ENCODE peak calls at places on chromosomes 4 and X, in nine cellular contexts. N is fibroblast of lung; V is endothelial cell of umbilical vein; H is GM23338; M is brain microvascular endothelial cell; S is ascending aorta; J is CD8-positive, alpha-beta memory T cell; Q is WERI-Rb-1; L is tibial nerve. X is an unnamed sample.

GRCh38 chrX:17591741-17592110 is 145.6 kb upstream of the SCML1 start:
- DNase-seq in S (no peak), V (peak; percentile 89), Q (no peak), M (peak; percentile 67), H (no peak), J (no peak), N (peak; percentile 85), L (no peak), X (no peak)

GRCh38 chr4:156945532-156945931 is 26.1 kb downstream of the PDGFC start:
- DNase-seq in N (peak; percentile 65), M (no peak), J (no peak), S (no peak), H (no peak), L (no peak), Q (no peak), V (peak; percentile 50), X (no peak)

GRCh38 chr4:150402968-150403367 is 179.0 kb upstream of the MAB21L2 start:
- DNase-seq in V (peak; percentile 39), H (peak; percentile 18), Q (no peak), M (no peak), L (no peak), N (peak; percentile 31), J (no peak), S (no peak), X (no peak)

GRCh38 chrX:115892787-115893671 is 277.5 kb upstream of the AGTR2 start:
- DNase-seq in J (peak; percentile 38), Q (peak; percentile 90), S (no peak), H (peak; percentile 38), V (no peak), M (peak; percentile 28), N (peak; percentile 48), L (no peak), X (peak; percentile 92)

GRCh38 chrX:3713937-3714434 is 537 bp upstream of the PRKX start:
- DNase-seq in M (no peak), V (no peak), N (no peak), J (no peak), L (no peak), Q (no peak), H (peak; percentile 41), S (no peak), X (no peak)

GRCh38 chr4:3248811-3249661 is at the start of gene MSANTD1:
- DNase-seq in H (peak; percentile 71), N (peak; percentile 27), L (no peak), S (no peak), Q (no peak), M (peak; percentile 35), V (no peak), J (no peak), X (no peak)

GRCh38 chr4:159142254-159142653 is 39.4 kb downstream of the RAPGEF2 start:
- DNase-seq in L (no peak), S (no peak), Q (no peak), H (no peak), M (peak; percentile 37), N (peak; percentile 58), J (no peak), V (no peak), X (no peak)

GRCh38 chr4:153781717-153782416 is 7.0 kb downstream of the SFRP2 start:
- DNase-seq in Q (no peak), N (peak; percentile 44), V (no peak), J (no peak), M (no peak), L (no peak), H (peak; percentile 55), S (no peak), X (no peak)

GRCh38 chr4:102871772-102872171 is 3.0 kb downstream of the CISD2 start:
- DNase-seq in H (no peak), Q (no peak), M (no peak), S (no peak), N (no peak), V (no peak), J (no peak), L (no peak), X (no peak)

GRCh38 chr4:3315566-3315965 is 22.7 kb downstream of the RGS12 start:
- DNase-seq in Q (no peak), M (no peak), S (no peak), J (no peak), L (no peak), V (no peak), H (no peak), N (no peak), X (no peak)

GRCh38 chr4:62791386-62791785 is 1591.3 kb downstream of the ADGRL3 start:
- DNase-seq in J (no peak), H (no peak), Q (no peak), M (no peak), S (no peak), N (no peak), L (no peak), V (no peak), X (no peak)

GRCh38 chr4:36757623-36758311 is 476.4 kb downstream of the DTHD1 start:
- DNase-seq in H (peak; percentile 35), V (no peak), J (no peak), M (no peak), L (no peak), N (no peak), Q (no peak), S (no peak), X (no peak)

GRCh38 chrX:50903387-50904027 is 7.0 kb upstream of the BMP15 start:
- DNase-seq in S (no peak), H (peak; percentile 72), N (peak; percentile 30), M (peak; percentile 23), Q (peak; percentile 10), L (no peak), V (peak; percentile 53), J (no peak), X (peak; percentile 16)

GRCh38 chr4:138977525-138977924 is 38.1 kb upstream of the NOCT start:
- DNase-seq in J (no peak), M (no peak), L (no peak), Q (no peak), H (peak; percentile 47), V (peak; percentile 23), S (no peak), N (no peak), X (no peak)

GRCh38 chr4:120007171-120007894 is 59.3 kb downstream of the MAD2L1 start:
- DNase-seq in H (no peak), M (peak; percentile 94), Q (no peak), N (peak; percentile 78), J (no peak), V (no peak), S (no peak), L (no peak), X (no peak)

GRCh38 chrX:50448565-50448964 is 22.1 kb downstream of the DGKK start:
- DNase-seq in M (no peak), H (peak; percentile 41), Q (no peak), S (no peak), L (no peak), V (no peak), J (no peak), N (no peak), X (no peak)

GRCh38 chr4:85358831-85359230 is 116.1 kb upstream of the ARHGAP24 start:
- DNase-seq in Q (no peak), S (no peak), J (no peak), M (no peak), N (no peak), H (no peak), V (no peak), L (no peak), X (no peak)

GRCh38 chr4:127503111-127503510 is 129.6 kb upstream of the INTU start:
- DNase-seq in Q (no peak), N (peak; percentile 59), L (no peak), M (no peak), J (no peak), H (peak; percentile 63), S (no peak), V (no peak), X (no peak)

GRCh38 chr4:105963461-105964400 is 68.5 kb downstream of the NPNT start:
- DNase-seq in H (no peak), N (peak; percentile 5), Q (no peak), L (no peak), M (no peak), S (no peak), V (no peak), J (no peak), X (no peak)

GRCh38 chrX:44244008-44244407 is 99.5 kb downstream of the EFHC2 start:
- DNase-seq in J (peak; percentile 20), H (peak; percentile 51), N (peak; percentile 32), M (peak; percentile 27), S (no peak), L (peak; percentile 8), Q (no peak), V (peak; percentile 34), X (no peak)

DNA sequence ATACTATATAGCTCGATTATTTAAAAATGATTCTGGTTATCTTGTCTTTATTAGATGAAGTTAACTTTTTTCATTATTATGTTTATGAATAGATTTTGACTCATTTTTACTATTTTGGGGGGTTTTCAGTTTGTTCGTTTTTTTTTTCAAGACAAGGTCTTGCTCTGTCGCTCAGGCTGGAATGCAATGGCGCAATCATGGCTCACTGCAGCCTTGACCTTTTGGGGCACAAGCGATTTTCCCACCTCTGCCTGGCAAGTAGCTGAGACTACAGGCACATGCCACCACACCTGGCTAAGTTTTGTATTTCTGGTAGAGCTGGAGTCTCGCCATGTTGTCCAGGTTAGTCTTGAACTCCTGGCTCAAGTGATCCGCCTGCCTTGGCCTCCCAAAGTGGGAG is 24.9 kb upstream of the FOXR2 start:
- DNase-seq in N (no peak), Q (no peak), H (no peak), L (no peak), S (no peak), M (no peak), J (no peak), V (no peak), X (no peak)
- H3K27ac ChIP-seq in N (no peak overlapping the region), Q (no peak overlapping the region), H (no peak overlapping the region), L (no peak overlapping the region), S (no peak overlapping the region), M (no peak overlapping the region), J (no peak overlapping the region), V (no peak overlapping the region), X (no peak overlapping the region)

DNA sequence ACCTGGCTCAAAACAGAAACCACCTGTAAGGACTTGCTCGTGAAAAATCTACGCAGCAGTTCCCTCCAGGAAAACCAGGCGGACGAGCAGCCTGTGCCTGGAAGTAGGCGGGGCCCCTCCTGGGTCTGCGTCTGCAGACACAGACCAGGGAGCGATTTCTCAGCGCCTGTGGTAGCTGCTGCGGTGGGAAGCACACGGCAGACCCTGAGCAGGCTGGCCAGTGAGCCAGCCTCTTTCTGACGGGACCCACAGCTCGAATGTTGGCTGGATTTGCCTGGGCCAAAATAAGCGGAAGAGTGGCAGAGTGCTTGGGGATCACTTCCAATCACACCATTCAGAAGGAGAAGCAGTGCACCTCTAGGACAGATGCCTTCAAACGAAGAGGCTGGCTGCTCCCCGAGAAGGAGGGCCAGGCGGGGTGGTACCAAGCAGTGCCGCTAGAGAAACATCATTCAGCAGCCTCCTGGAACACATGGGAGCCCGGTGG is 86.0 kb downstream of the GATB start:
- DNase-seq in H (peak; percentile 87), L (no peak), M (no peak), V (peak; percentile 54), S (no peak), N (peak; percentile 69), J (no peak), Q (peak; percentile 93), X (no peak)
- H3K27ac ChIP-seq in H (no peak overlapping the region), L (peak overlapping the region; percentile 14), M (no peak overlapping the region), V (no peak overlapping the region), S (no peak overlapping the region), N (no peak overlapping the region), J (no peak overlapping the region), Q (peak overlapping the region; percentile 88), X (peak overlapping the region; percentile 41)

GRCh38 chr4:48015678-48016077 is 803 bp downstream of the CNGA1 start:
- DNase-seq in Q (no peak), J (no peak), N (no peak), V (no peak), L (no peak), M (no peak), S (no peak), H (no peak), X (no peak)
- H3K27ac ChIP-seq in Q (no peak overlapping the region), J (no peak overlapping the region), N (no peak overlapping the region), V (no peak overlapping the region), L (no peak overlapping the region), M (no peak overlapping the region), S (no peak overlapping the region), H (peak overlapping the region; percentile 89), X (no peak overlapping the region)

GRCh38 chr4:75843596-75843995 is 58.7 kb downstream of the PPEF2 start:
- DNase-seq in J (no peak), Q (no peak), N (peak; percentile 30), S (no peak), L (no peak), H (no peak), V (no peak), M (no peak), X (no peak)
- H3K27ac ChIP-seq in J (no peak overlapping the region), Q (no peak overlapping the region), N (no peak overlapping the region), S (peak overlapping the region; percentile 61), L (no peak overlapping the region), H (no peak overlapping the region), V (no peak overlapping the region), M (peak overlapping the region; percentile 77), X (no peak overlapping the region)